ENCODE peak calls at places on chromosome 6, in six cellular contexts. Y is Daoy, M is COR-L47, S is D341Med, B is fibroblast of pulmonary artery, G is cardiac muscle cell. K is an unnamed sample.

GRCh38 chr6:135118142-135118730 is 62.9 kb upstream of the MYB start:
- DNase-seq in Y (no peak), M (no peak), S (no peak), B (no peak), G (no peak), K (no peak)

GRCh38 chr6:28137458-28138020 is 4.1 kb upstream of the ZKSCAN8 start:
- DNase-seq in Y (peak; percentile 36), M (peak; percentile 7), S (no peak), B (peak; percentile 27), G (no peak), K (no peak)

GRCh38 chr6:71254323-71254722 is 34.3 kb upstream of the OGFRL1 start:
- DNase-seq in Y (no peak), M (no peak), S (no peak), B (no peak), G (peak; percentile 53), K (no peak)

GRCh38 chr6:94377835-94378234 is 958.5 kb upstream of the EPHA7 start:
- DNase-seq in Y (no peak), M (no peak), S (no peak), B (no peak), G (no peak), K (no peak)

GRCh38 chr6:46484081-46484820 is 7.0 kb downstream of the RCAN2 start:
- DNase-seq in Y (no peak), M (no peak), S (no peak), B (no peak), G (peak; percentile 71), K (no peak)

GRCh38 chr6:49401063-49401462 is 62.0 kb downstream of the MMUT start:
- DNase-seq in Y (no peak), M (no peak), S (no peak), B (no peak), G (no peak), K (no peak)

GRCh38 chr6:122799916-122800701 is 11.1 kb downstream of the SMPDL3A start:
- DNase-seq in Y (peak; percentile 38), M (no peak), S (no peak), B (no peak), G (no peak), K (peak; percentile 47)

GRCh38 chr6:53192590-53193232 is 44.1 kb upstream of the GCM1 start:
- DNase-seq in Y (no peak), M (peak; percentile 73), S (no peak), B (peak; percentile 12), G (no peak), K (no peak)

GRCh38 chr6:154894903-154895302 is 100.2 kb upstream of the TIAM2 start:
- DNase-seq in Y (no peak), M (no peak), S (no peak), B (no peak), G (no peak), K (no peak)